ENCODE peak calls at places on chromosomes 6 and 20, in ten cellular contexts. One of them, this sample, is unnamed.

GRCh38 chr6:89970609-89971337 is 76.5 kb downstream of the GJA10 start:
- DNase-seq in LHCN-M2: peak
- DNase-seq in cardiac fibroblast: peak
- DNase-seq in mucosa of descending colon: no peak
- DNase-seq in AG09309: no peak
- DNase-seq in NCI-H2081: peak
- DNase-seq in retinal pigment epithelial cell: no peak
- DNase-seq in cerebellar nuclear complex: peak
- DNase-seq in ELF-1: peak
- DNase-seq in left ventricle myocardium superior: peak
- DNase-seq in this sample: no peak

GRCh38 chr6:57313711-57314471 is 3.5 kb upstream of the PRIM2 start:
- DNase-seq in NCI-H2081: no peak
- DNase-seq in cardiac fibroblast: peak
- DNase-seq in cerebellar nuclear complex: no peak
- DNase-seq in retinal pigment epithelial cell: peak
- DNase-seq in mucosa of descending colon: no peak
- DNase-seq in ELF-1: peak
- DNase-seq in LHCN-M2: peak
- DNase-seq in left ventricle myocardium superior: no peak
- DNase-seq in AG09309: peak
- DNase-seq in this sample: no peak

GRCh38 chr20:35240914-35241293 is 14.4 kb downstream of the MMP24 start:
- DNase-seq in left ventricle myocardium superior: no peak
- DNase-seq in cardiac fibroblast: no peak
- DNase-seq in LHCN-M2: no peak
- DNase-seq in cerebellar nuclear complex: no peak
- DNase-seq in NCI-H2081: no peak
- DNase-seq in AG09309: no peak
- DNase-seq in ELF-1: peak
- DNase-seq in retinal pigment epithelial cell: no peak
- DNase-seq in mucosa of descending colon: no peak
- DNase-seq in this sample: no peak

GRCh38 chr6:109296971-109297372 is 85.3 kb downstream of the CD164 start:
- DNase-seq in cerebellar nuclear complex: no peak
- DNase-seq in AG09309: no peak
- DNase-seq in retinal pigment epithelial cell: no peak
- DNase-seq in LHCN-M2: peak
- DNase-seq in mucosa of descending colon: no peak
- DNase-seq in left ventricle myocardium superior: no peak
- DNase-seq in cardiac fibroblast: no peak
- DNase-seq in NCI-H2081: no peak
- DNase-seq in ELF-1: no peak
- DNase-seq in this sample: no peak

GRCh38 chr6:138145402-138145801 is 16.3 kb upstream of the ARFGEF3 start:
- DNase-seq in LHCN-M2: no peak
- DNase-seq in mucosa of descending colon: no peak
- DNase-seq in cerebellar nuclear complex: no peak
- DNase-seq in ELF-1: no peak
- DNase-seq in cardiac fibroblast: no peak
- DNase-seq in left ventricle myocardium superior: no peak
- DNase-seq in AG09309: no peak
- DNase-seq in retinal pigment epithelial cell: no peak
- DNase-seq in NCI-H2081: no peak
- DNase-seq in this sample: no peak

GRCh38 chr6:161242779-161243693 is 30.8 kb downstream of the AGPAT4 start:
- DNase-seq in NCI-H2081: no peak
- DNase-seq in LHCN-M2: no peak
- DNase-seq in AG09309: peak
- DNase-seq in cardiac fibroblast: no peak
- DNase-seq in retinal pigment epithelial cell: no peak
- DNase-seq in left ventricle myocardium superior: no peak
- DNase-seq in cerebellar nuclear complex: peak
- DNase-seq in mucosa of descending colon: no peak
- DNase-seq in ELF-1: peak
- DNase-seq in this sample: no peak

GRCh38 chr20:22795897-22796296 is 211.5 kb upstream of the FOXA2 start:
- DNase-seq in ELF-1: no peak
- DNase-seq in cardiac fibroblast: peak
- DNase-seq in retinal pigment epithelial cell: peak
- DNase-seq in left ventricle myocardium superior: peak
- DNase-seq in NCI-H2081: no peak
- DNase-seq in cerebellar nuclear complex: no peak
- DNase-seq in AG09309: peak
- DNase-seq in LHCN-M2: peak
- DNase-seq in mucosa of descending colon: no peak
- DNase-seq in this sample: no peak

GRCh38 chr6:26068036-26068435 is 19.2 kb upstream of the HFE start:
- DNase-seq in cerebellar nuclear complex: no peak
- DNase-seq in retinal pigment epithelial cell: no peak
- DNase-seq in LHCN-M2: no peak
- DNase-seq in NCI-H2081: no peak
- DNase-seq in cardiac fibroblast: no peak
- DNase-seq in ELF-1: no peak
- DNase-seq in left ventricle myocardium superior: no peak
- DNase-seq in mucosa of descending colon: no peak
- DNase-seq in AG09309: no peak
- DNase-seq in this sample: no peak

GRCh38 chr6:113854531-113855499 is 2.3 kb upstream of the MARCKS start:
- DNase-seq in AG09309: peak
- DNase-seq in mucosa of descending colon: peak
- DNase-seq in left ventricle myocardium superior: peak
- DNase-seq in ELF-1: peak
- DNase-seq in NCI-H2081: peak
- DNase-seq in cardiac fibroblast: peak
- DNase-seq in retinal pigment epithelial cell: no peak
- DNase-seq in cerebellar nuclear complex: peak
- DNase-seq in LHCN-M2: peak
- DNase-seq in this sample: peak

GRCh38 chr20:56625837-56626236 is 3.3 kb upstream of the TFAP2C start:
- DNase-seq in mucosa of descending colon: no peak
- DNase-seq in LHCN-M2: no peak
- DNase-seq in AG09309: no peak
- DNase-seq in cardiac fibroblast: no peak
- DNase-seq in cerebellar nuclear complex: no peak
- DNase-seq in left ventricle myocardium superior: no peak
- DNase-seq in retinal pigment epithelial cell: no peak
- DNase-seq in ELF-1: peak
- DNase-seq in NCI-H2081: no peak
- DNase-seq in this sample: no peak

GRCh38 chr6:30544666-30545272 is 11.5 kb downstream of the GNL1 start:
- DNase-seq in mucosa of descending colon: no peak
- DNase-seq in AG09309: peak
- DNase-seq in left ventricle myocardium superior: no peak
- DNase-seq in LHCN-M2: peak
- DNase-seq in NCI-H2081: peak
- DNase-seq in ELF-1: peak
- DNase-seq in retinal pigment epithelial cell: no peak
- DNase-seq in cerebellar nuclear complex: no peak
- DNase-seq in cardiac fibroblast: peak
- DNase-seq in this sample: no peak

GRCh38 chr20:42461965-42462593 is 727.6 kb downstream of the PTPRT start:
- DNase-seq in ELF-1: no peak
- DNase-seq in left ventricle myocardium superior: no peak
- DNase-seq in AG09309: no peak
- DNase-seq in cerebellar nuclear complex: no peak
- DNase-seq in NCI-H2081: no peak
- DNase-seq in cardiac fibroblast: no peak
- DNase-seq in LHCN-M2: no peak
- DNase-seq in retinal pigment epithelial cell: no peak
- DNase-seq in mucosa of descending colon: no peak
- DNase-seq in this sample: no peak

GRCh38 chr20:47857142-47857993 is 72.1 kb upstream of the SULF2 start:
- DNase-seq in LHCN-M2: no peak
- DNase-seq in left ventricle myocardium superior: no peak
- DNase-seq in cardiac fibroblast: peak
- DNase-seq in ELF-1: peak
- DNase-seq in cerebellar nuclear complex: no peak
- DNase-seq in mucosa of descending colon: no peak
- DNase-seq in retinal pigment epithelial cell: peak
- DNase-seq in AG09309: no peak
- DNase-seq in NCI-H2081: no peak
- DNase-seq in this sample: no peak

GRCh38 chr20:4896971-4897497 is 104.3 kb downstream of the SLC23A2 start:
- DNase-seq in AG09309: no peak
- DNase-seq in NCI-H2081: no peak
- DNase-seq in cerebellar nuclear complex: no peak
- DNase-seq in LHCN-M2: peak
- DNase-seq in cardiac fibroblast: no peak
- DNase-seq in ELF-1: peak
- DNase-seq in left ventricle myocardium superior: no peak
- DNase-seq in retinal pigment epithelial cell: no peak
- DNase-seq in mucosa of descending colon: no peak
- DNase-seq in this sample: no peak

GRCh38 chr6:38497546-38497945 is 142.2 kb downstream of the BTBD9 start:
- DNase-seq in AG09309: no peak
- DNase-seq in LHCN-M2: no peak
- DNase-seq in retinal pigment epithelial cell: no peak
- DNase-seq in cardiac fibroblast: no peak
- DNase-seq in left ventricle myocardium superior: no peak
- DNase-seq in mucosa of descending colon: no peak
- DNase-seq in ELF-1: no peak
- DNase-seq in cerebellar nuclear complex: no peak
- DNase-seq in NCI-H2081: no peak
- DNase-seq in this sample: no peak

GRCh38 chr20:53785320-53785719 is 191.7 kb upstream of the ZNF217 start:
- DNase-seq in cardiac fibroblast: no peak
- DNase-seq in retinal pigment epithelial cell: no peak
- DNase-seq in ELF-1: no peak
- DNase-seq in mucosa of descending colon: no peak
- DNase-seq in NCI-H2081: no peak
- DNase-seq in cerebellar nuclear complex: no peak
- DNase-seq in left ventricle myocardium superior: no peak
- DNase-seq in AG09309: no peak
- DNase-seq in LHCN-M2: no peak
- DNase-seq in this sample: no peak

GRCh38 chr6:170026272-170027110 is 264.4 kb downstream of the DLL1 start:
- DNase-seq in LHCN-M2: no peak
- DNase-seq in retinal pigment epithelial cell: no peak
- DNase-seq in AG09309: no peak
- DNase-seq in ELF-1: peak
- DNase-seq in mucosa of descending colon: peak
- DNase-seq in cardiac fibroblast: no peak
- DNase-seq in NCI-H2081: peak
- DNase-seq in cerebellar nuclear complex: no peak
- DNase-seq in left ventricle myocardium superior: no peak
- DNase-seq in this sample: peak

GRCh38 chr6:111503194-111503593 is 20.2 kb upstream of the REV3L start:
- DNase-seq in ELF-1: peak
- DNase-seq in left ventricle myocardium superior: no peak
- DNase-seq in LHCN-M2: peak
- DNase-seq in mucosa of descending colon: no peak
- DNase-seq in cerebellar nuclear complex: no peak
- DNase-seq in cardiac fibroblast: no peak
- DNase-seq in NCI-H2081: no peak
- DNase-seq in retinal pigment epithelial cell: no peak
- DNase-seq in AG09309: no peak
- DNase-seq in this sample: no peak

GRCh38 chr6:129750390-129750789 is 40.4 kb upstream of the ARHGAP18 start:
- DNase-seq in mucosa of descending colon: no peak
- DNase-seq in retinal pigment epithelial cell: no peak
- DNase-seq in AG09309: no peak
- DNase-seq in cerebellar nuclear complex: no peak
- DNase-seq in NCI-H2081: no peak
- DNase-seq in ELF-1: no peak
- DNase-seq in left ventricle myocardium superior: no peak
- DNase-seq in cardiac fibroblast: peak
- DNase-seq in LHCN-M2: no peak
- DNase-seq in this sample: no peak

GRCh38 chr6:144265061-144265357 is 20.1 kb upstream of the UTRN start:
- DNase-seq in cerebellar nuclear complex: no peak
- DNase-seq in cardiac fibroblast: peak
- DNase-seq in ELF-1: no peak
- DNase-seq in left ventricle myocardium superior: no peak
- DNase-seq in LHCN-M2: no peak
- DNase-seq in NCI-H2081: no peak
- DNase-seq in retinal pigment epithelial cell: no peak
- DNase-seq in AG09309: no peak
- DNase-seq in mucosa of descending colon: no peak
- DNase-seq in this sample: no peak

GRCh38 chr6:31901415-31901952 is 402 bp downstream of the ZBTB12 start:
- DNase-seq in left ventricle myocardium superior: peak
- DNase-seq in cerebellar nuclear complex: no peak
- DNase-seq in mucosa of descending colon: peak
- DNase-seq in ELF-1: no peak
- DNase-seq in AG09309: no peak
- DNase-seq in retinal pigment epithelial cell: no peak
- DNase-seq in cardiac fibroblast: peak
- DNase-seq in LHCN-M2: peak
- DNase-seq in NCI-H2081: peak
- DNase-seq in this sample: no peak

GRCh38 chr6:108578595-108579038 is 17.9 kb downstream of the FOXO3 start:
- DNase-seq in cardiac fibroblast: peak
- DNase-seq in LHCN-M2: peak
- DNase-seq in AG09309: no peak
- DNase-seq in mucosa of descending colon: no peak
- DNase-seq in retinal pigment epithelial cell: no peak
- DNase-seq in ELF-1: peak
- DNase-seq in cerebellar nuclear complex: no peak
- DNase-seq in NCI-H2081: no peak
- DNase-seq in left ventricle myocardium superior: no peak
- DNase-seq in this sample: no peak

GRCh38 chr20:35283441-35284266 is 918 bp downstream of the EIF6 start:
- DNase-seq in cardiac fibroblast: no peak
- DNase-seq in AG09309: no peak
- DNase-seq in ELF-1: no peak
- DNase-seq in NCI-H2081: no peak
- DNase-seq in LHCN-M2: no peak
- DNase-seq in mucosa of descending colon: no peak
- DNase-seq in left ventricle myocardium superior: no peak
- DNase-seq in cerebellar nuclear complex: no peak
- DNase-seq in retinal pigment epithelial cell: no peak
- DNase-seq in this sample: no peak

GRCh38 chr6:41046084-41046483 is 3.8 kb downstream of the TSPO2 start:
- DNase-seq in AG09309: no peak
- DNase-seq in cardiac fibroblast: no peak
- DNase-seq in left ventricle myocardium superior: no peak
- DNase-seq in NCI-H2081: no peak
- DNase-seq in ELF-1: no peak
- DNase-seq in retinal pigment epithelial cell: no peak
- DNase-seq in LHCN-M2: no peak
- DNase-seq in cerebellar nuclear complex: no peak
- DNase-seq in mucosa of descending colon: no peak
- DNase-seq in this sample: no peak